ENCODE peak calls at places on chromosomes 5 and 9, in nine cellular contexts. W is esophagus squamous epithelium, E is suprapubic skin, X is mammary epithelial cell, N is Calu3, O is glutamatergic neuron, Y is lower leg skin, T is AG09319, B is neural crest cell. I is an unnamed sample.

GRCh38 chr9:124306098-124306735 is 48.5 kb downstream of the NEK6 start:
- DNase-seq in W (no peak), E (no peak), X (peak; percentile 68), N (no peak), O (no peak), Y (no peak), T (peak; percentile 49), B (no peak), I (no peak)

GRCh38 chr9:79977510-79978197 is 405.9 kb downstream of the TLE4 start:
- DNase-seq in W (no peak), E (no peak), X (no peak), N (no peak), O (no peak), Y (no peak), T (no peak), B (no peak), I (no peak)

GRCh38 chr5:483434-484184 is 40.6 kb downstream of the EXOC3 start:
- DNase-seq in W (no peak), E (no peak), X (no peak), N (no peak), O (no peak), Y (no peak), T (no peak), B (no peak), I (no peak)

GRCh38 chr5:112908854-112909253 is 13.2 kb downstream of the REEP5 start:
- DNase-seq in W (no peak), E (no peak), X (no peak), N (no peak), O (no peak), Y (no peak), T (no peak), B (no peak), I (no peak)

GRCh38 chr5:173330151-173330855 is 2.1 kb upstream of the STC2 start:
- DNase-seq in W (no peak), E (peak; percentile 40), X (no peak), N (no peak), O (no peak), Y (no peak), T (no peak), B (no peak), I (no peak)

GRCh38 chr9:13447551-13448422 is 168.3 kb upstream of the MPDZ start:
- DNase-seq in W (no peak), E (no peak), X (no peak), N (no peak), O (no peak), Y (no peak), T (no peak), B (no peak), I (no peak)

GRCh38 chr9:112032009-112032408 is 135.4 kb downstream of the UGCG start:
- DNase-seq in W (no peak), E (no peak), X (no peak), N (no peak), O (no peak), Y (no peak), T (no peak), B (no peak), I (no peak)

GRCh38 chr5:169803077-169803981 is 166.3 kb downstream of the DOCK2 start:
- DNase-seq in W (no peak), E (no peak), X (no peak), N (no peak), O (no peak), Y (no peak), T (peak; percentile 96), B (no peak), I (no peak)

GRCh38 chr9:127972316-127972871 is 8.4 kb downstream of the EEIG1 start:
- DNase-seq in W (no peak), E (no peak), X (no peak), N (no peak), O (no peak), Y (no peak), T (no peak), B (no peak), I (no peak)

GRCh38 chr5:52800394-52801213 is 12.9 kb downstream of the ITGA1 start:
- DNase-seq in W (peak; percentile 36), E (peak; percentile 83), X (peak; percentile 79), N (peak; percentile 64), O (peak; percentile 47), Y (peak; percentile 49), T (no peak), B (peak; percentile 17), I (peak; percentile 61)

DNA sequence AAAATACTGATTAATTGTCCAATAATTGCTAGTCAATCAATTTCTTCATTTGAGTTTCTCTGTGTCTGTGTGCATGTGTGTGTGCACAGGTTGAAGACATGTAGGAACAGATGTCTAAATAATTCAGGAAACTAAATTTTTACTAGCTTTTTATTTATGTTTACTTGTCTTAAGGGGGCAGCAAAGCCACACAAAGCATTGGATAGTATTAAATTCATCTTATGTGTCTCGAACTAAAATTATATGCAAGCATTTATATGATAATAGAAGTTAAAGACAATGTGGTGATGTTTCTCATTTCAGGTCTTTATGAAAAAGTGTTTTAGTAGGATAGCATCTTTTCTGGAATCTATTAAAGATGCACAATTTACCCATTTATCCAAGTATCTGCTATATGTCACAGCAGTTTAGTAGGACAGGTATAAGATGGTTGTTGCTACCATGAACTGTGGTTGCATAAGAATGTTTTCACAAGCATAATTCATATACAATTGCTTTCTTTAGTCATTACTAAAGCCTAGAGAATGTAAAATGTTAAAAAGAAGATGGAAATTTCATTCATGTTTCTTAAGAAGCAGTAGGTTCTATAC is 784.6 kb upstream of the NUDT12 start:
- DNase-seq in W (no peak), E (no peak), X (no peak), N (no peak), O (no peak), Y (no peak), T (no peak), B (no peak), I (no peak)
- TF ChIP-seq CTCF in W (no peak), E (no peak), X (peak; percentile 16), N (no peak), O (peak; percentile 38), Y (no peak), T (no peak), B (peak; percentile 65), I (peak; percentile 22)

DNA sequence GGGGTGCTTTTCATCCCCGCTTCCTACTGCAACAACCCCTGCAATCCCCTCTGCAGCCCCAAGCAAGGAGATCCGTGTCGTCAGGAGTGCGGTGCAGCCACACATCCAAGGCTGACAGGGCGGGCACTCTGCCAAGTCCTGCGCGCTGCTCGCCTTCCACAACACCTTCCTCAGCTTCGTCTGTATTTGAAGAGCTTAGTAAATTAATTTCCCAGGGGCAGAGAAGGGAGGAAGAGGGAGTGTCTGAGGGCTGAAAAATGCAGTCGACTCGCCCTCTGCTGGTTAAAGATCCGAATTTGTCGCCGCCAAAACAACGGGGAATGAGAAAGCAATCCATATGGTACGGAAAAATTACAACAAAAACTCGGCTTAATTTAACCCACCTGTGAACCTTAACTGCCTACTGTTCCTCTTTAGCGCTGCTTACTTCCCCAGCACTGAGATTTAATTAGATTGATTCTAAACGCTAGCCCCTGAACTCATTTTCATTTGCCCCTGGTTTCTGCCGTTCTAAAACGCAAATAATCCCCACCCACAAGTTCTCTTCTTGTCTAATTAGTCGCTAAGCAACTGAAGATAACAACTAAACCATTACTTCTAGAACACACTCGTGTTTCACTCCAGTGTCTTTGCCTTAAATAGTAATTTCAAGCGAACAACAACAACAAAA is 10.9 kb upstream of the PCDHB1 start:
- DNase-seq in W (no peak), E (no peak), X (peak; percentile 58), N (peak; percentile 73), O (peak; percentile 75), Y (no peak), T (no peak), B (peak; percentile 61), I (peak; percentile 67)
- TF ChIP-seq CTCF in W (no peak), E (peak; percentile 23), X (peak; percentile 51), N (peak; percentile 70), O (peak; percentile 80), Y (no peak), T (no peak), B (peak; percentile 90), I (peak; percentile 64)

GRCh38 chr5:82802954-82803353 is 274.2 kb downstream of the TMEM167A start:
- DNase-seq in W (no peak), E (no peak), X (no peak), N (no peak), O (no peak), Y (no peak), T (no peak), B (no peak), I (no peak)

GRCh38 chr5:82794876-82795275 is 282.3 kb downstream of the TMEM167A start:
- DNase-seq in W (no peak), E (no peak), X (peak; percentile 52), N (no peak), O (no peak), Y (no peak), T (no peak), B (no peak), I (no peak)

GRCh38 chr5:82796643-82797416 is 280.4 kb downstream of the TMEM167A start:
- DNase-seq in W (no peak), E (no peak), X (no peak), N (no peak), O (no peak), Y (no peak), T (no peak), B (no peak), I (no peak)

GRCh38 chr5:82798676-82799075 is 278.5 kb downstream of the TMEM167A start:
- DNase-seq in W (no peak), E (no peak), X (no peak), N (no peak), O (no peak), Y (no peak), T (no peak), B (no peak), I (no peak)

DNA sequence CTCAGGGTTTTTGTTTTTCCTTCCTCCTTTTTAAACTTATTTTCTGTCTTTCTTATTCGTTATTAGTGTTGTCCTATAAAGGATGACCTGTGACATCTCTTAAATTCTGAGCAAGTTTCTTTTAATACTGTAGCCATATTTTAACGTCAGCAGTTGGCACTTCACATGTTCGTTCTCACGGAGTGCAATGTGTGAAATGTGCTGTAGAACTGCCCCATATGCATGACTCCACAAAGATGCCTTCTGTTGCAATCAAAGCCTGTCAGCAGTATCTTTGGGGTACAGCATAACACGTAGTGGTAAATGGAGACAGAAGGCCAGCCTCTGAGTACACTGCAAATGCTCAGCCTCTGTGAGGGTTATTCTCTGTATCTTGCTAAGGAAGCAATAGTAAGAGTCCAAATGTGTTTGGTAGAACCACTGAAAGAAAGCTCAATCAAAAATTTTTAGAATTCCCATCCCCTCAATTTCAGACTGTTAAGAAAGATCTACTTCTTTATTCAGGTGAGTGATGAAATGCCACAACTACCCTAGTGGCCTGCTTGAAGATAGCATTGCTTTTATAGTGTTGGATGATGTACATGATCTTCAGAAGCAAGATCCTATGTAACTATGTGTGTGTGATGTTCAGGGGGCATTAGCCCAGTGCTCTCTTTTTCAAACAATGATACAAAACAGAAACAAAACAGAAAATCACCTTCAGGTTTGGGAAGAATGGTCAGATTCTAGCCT is 277.7 kb downstream of the TMEM167A start:
- DNase-seq in W (no peak), E (no peak), X (no peak), N (no peak), O (no peak), Y (no peak), T (no peak), B (no peak), I (no peak)
- TF ChIP-seq CTCF in W (no peak), E (no peak), X (peak; percentile 30), N (no peak), O (peak; percentile 22), Y (no peak), T (no peak), B (peak; percentile 29), I (no peak)

DNA sequence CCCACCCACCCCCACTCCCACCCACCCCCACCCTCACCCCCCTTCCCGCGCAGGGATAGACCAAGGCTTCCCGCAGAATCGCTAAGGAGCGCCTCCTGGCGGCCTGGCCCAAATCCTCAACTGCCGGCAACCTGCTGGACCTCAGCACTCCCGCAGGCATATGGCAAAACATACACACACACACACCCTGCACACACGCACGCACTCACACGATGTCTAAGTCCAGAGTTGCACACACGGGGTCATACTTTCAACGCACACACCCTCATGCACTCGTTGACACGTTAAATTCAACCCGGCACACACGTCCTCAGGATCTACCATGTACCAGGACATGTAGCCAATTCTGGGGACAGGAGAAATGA is 1.7 kb downstream of the CPLX2 start:
- DNase-seq in W (no peak), E (no peak), X (no peak), N (peak; percentile 15), O (peak; percentile 93), Y (no peak), T (no peak), B (peak; percentile 51), I (peak; percentile 71)
- TF ChIP-seq CTCF in W (no peak), E (no peak), X (peak; percentile 31), N (no peak), O (peak; percentile 62), Y (no peak), T (no peak), B (peak; percentile 45), I (peak; percentile 30)

I was measured in nephron progenitor cell.